ENCODE peak calls at places on chromosome 13, in seven cellular contexts. Z, C, Q, D, S, N and E are unnamed samples.

GRCh38 chr13:50969691-50970090 is 60.1 kb downstream of the RNASEH2B start:
- DNase-seq in Z (peak; percentile 77), C (no peak), Q (no peak), D (peak; percentile 7), S (no peak), N (no peak), E (no peak)

GRCh38 chr13:30844548-30845296 is 61.3 kb upstream of the MEDAG start:
- DNase-seq in Z (no peak), C (no peak), Q (no peak), D (no peak), S (no peak), N (no peak), E (no peak)

GRCh38 chr13:111957913-111958450 is 109.0 kb upstream of the SOX1 start:
- DNase-seq in Z (no peak), C (no peak), Q (no peak), D (no peak), S (no peak), N (no peak), E (no peak)

GRCh38 chr13:76620036-76620435 is 266.2 kb downstream of the KCTD12 start:
- DNase-seq in Z (no peak), C (no peak), Q (no peak), D (peak; percentile 47), S (no peak), N (no peak), E (no peak)

GRCh38 chr13:83810136-83810535 is 72.1 kb downstream of the SLITRK1 start:
- DNase-seq in Z (no peak), C (no peak), Q (no peak), D (no peak), S (no peak), N (no peak), E (no peak)

GRCh38 chr13:78131811-78132210 is 213.2 kb upstream of the EDNRB start:
- DNase-seq in Z (no peak), C (no peak), Q (no peak), D (no peak), S (no peak), N (no peak), E (no peak)

GRCh38 chr13:37995052-37995451 is 125.5 kb upstream of the TRPC4 start:
- DNase-seq in Z (peak; percentile 32), C (no peak), Q (no peak), D (peak; percentile 42), S (no peak), N (no peak), E (no peak)

GRCh38 chr13:35621989-35622388 is 145.5 kb upstream of the MAB21L1 start:
- DNase-seq in Z (no peak), C (no peak), Q (no peak), D (no peak), S (no peak), N (no peak), E (no peak)

GRCh38 chr13:39916330-39916729 is 260.9 kb downstream of the COG6 start:
- DNase-seq in Z (no peak), C (no peak), Q (no peak), D (peak; percentile 11), S (no peak), N (no peak), E (no peak)

GRCh38 chr13:52455677-52456041 is 381 bp downstream of the CKAP2 start:
- DNase-seq in Z (peak; percentile 94), C (peak; percentile 79), Q (peak; percentile 77), D (peak; percentile 37), S (peak; percentile 49), N (peak; percentile 84), E (no peak)

GRCh38 chr13:23867027-23867491 is 22.1 kb downstream of the MIPEP start:
- DNase-seq in Z (no peak), C (no peak), Q (no peak), D (peak; percentile 79), S (no peak), N (no peak), E (no peak)

GRCh38 chr13:20492036-20492435 is 33.6 kb downstream of the CRYL1 start:
- DNase-seq in Z (no peak), C (no peak), Q (no peak), D (no peak), S (no peak), N (no peak), E (no peak)

GRCh38 chr13:80048802-80049201 is 292.1 kb downstream of the SPRY2 start:
- DNase-seq in Z (peak; percentile 38), C (no peak), Q (peak; percentile 77), D (peak; percentile 99), S (peak; percentile 93), N (peak; percentile 60), E (peak; percentile 74)

GRCh38 chr13:66574606-66575005 is 655.5 kb downstream of the PCDH9 start:
- DNase-seq in Z (no peak), C (no peak), Q (peak; percentile 7), D (peak; percentile 87), S (no peak), N (no peak), E (no peak)

GRCh38 chr13:113337976-113338375 is 26.0 kb downstream of the GRTP1 start:
- DNase-seq in Z (no peak), C (no peak), Q (no peak), D (no peak), S (no peak), N (no peak), E (no peak)

GRCh38 chr13:77810891-77811290 is 107.7 kb downstream of the EDNRB start:
- DNase-seq in Z (no peak), C (no peak), Q (no peak), D (no peak), S (no peak), N (no peak), E (no peak)

GRCh38 chr13:19782049-19782726 is 557 bp downstream of the PSPC1 start:
- DNase-seq in Z (peak; percentile 52), C (peak; percentile 70), Q (peak; percentile 73), D (peak; percentile 36), S (peak; percentile 50), N (peak; percentile 68), E (no peak)

GRCh38 chr13:60795219-60795618 is 398.2 kb downstream of the TDRD3 start:
- DNase-seq in Z (no peak), C (no peak), Q (no peak), D (no peak), S (no peak), N (no peak), E (no peak)

GRCh38 chr13:20774746-20775145 is 985 bp upstream of the EEF1AKMT1 start:
- DNase-seq in Z (no peak), C (no peak), Q (no peak), D (no peak), S (no peak), N (no peak), E (no peak)

GRCh38 chr13:80339841-80340642 is 884 bp downstream of the SPRY2 start:
- DNase-seq in Z (peak; percentile 31), C (no peak), Q (peak; percentile 54), D (peak; percentile 23), S (peak; percentile 58), N (peak; percentile 61), E (no peak)

GRCh38 chr13:90427322-90428272 is 919.9 kb upstream of the MIR17HG start:
- DNase-seq in Z (peak; percentile 12), C (no peak), Q (no peak), D (no peak), S (no peak), N (no peak), E (no peak)

GRCh38 chr13:20387441-20387971 is 138.2 kb downstream of the CRYL1 start:
- DNase-seq in Z (no peak), C (no peak), Q (no peak), D (no peak), S (no peak), N (no peak), E (no peak)

GRCh38 chr13:97004096-97004876 is 10.0 kb upstream of the OXGR1 start:
- DNase-seq in Z (no peak), C (no peak), Q (no peak), D (peak; percentile 77), S (no peak), N (no peak), E (no peak)

GRCh38 chr13:24220086-24220703 is 59.7 kb downstream of the SPATA13 start:
- DNase-seq in Z (peak; percentile 93), C (peak; percentile 66), Q (peak; percentile 82), D (peak; percentile 82), S (peak; percentile 57), N (peak; percentile 83), E (peak; percentile 66)

GRCh38 chr13:28574617-28575142 is 79.8 kb upstream of the FLT1 start:
- DNase-seq in Z (no peak), C (no peak), Q (peak; percentile 45), D (peak; percentile 97), S (no peak), N (no peak), E (peak; percentile 25)

DNA sequence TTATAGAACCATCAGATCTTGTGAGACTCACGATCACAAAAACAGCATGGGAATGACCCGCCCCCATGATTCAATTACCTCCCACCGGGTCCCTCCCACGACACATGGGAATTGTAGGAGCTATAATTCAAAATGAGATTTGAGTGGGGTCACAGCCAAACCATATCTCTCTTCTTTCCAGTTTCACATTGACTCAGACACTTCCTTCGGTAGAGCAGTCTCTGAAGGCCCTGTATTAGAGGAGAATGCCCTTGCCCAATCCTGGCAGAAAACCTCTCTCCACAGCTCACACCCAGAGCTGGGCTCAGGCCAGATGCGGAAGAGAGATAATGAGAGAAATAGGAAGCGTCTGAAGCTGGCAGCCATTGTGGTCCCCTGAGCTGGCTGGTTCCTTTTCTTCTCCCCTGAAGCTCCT is 72.4 kb upstream of the CLDN10 start:
- DNase-seq in Z (no peak), C (no peak), Q (peak; percentile 76), D (no peak), S (peak; percentile 58), N (no peak), E (no peak)
- H3K4me3 ChIP-seq in Z (no peak overlapping the region), C (no peak overlapping the region), Q (no peak overlapping the region), D (no peak overlapping the region), S (no peak overlapping the region), N (no peak overlapping the region), E (no peak overlapping the region)

GRCh38 chr13:101917833-101918755 is 465.6 kb downstream of the ITGBL1 start:
- DNase-seq in Z (peak; percentile 67), C (no peak), Q (no peak), D (no peak), S (no peak), N (peak; percentile 18), E (no peak)
- H3K4me3 ChIP-seq in Z (peak overlapping the region; percentile 70), C (no peak overlapping the region), Q (no peak overlapping the region), D (no peak overlapping the region), S (no peak overlapping the region), N (no peak overlapping the region), E (no peak overlapping the region)

DNA sequence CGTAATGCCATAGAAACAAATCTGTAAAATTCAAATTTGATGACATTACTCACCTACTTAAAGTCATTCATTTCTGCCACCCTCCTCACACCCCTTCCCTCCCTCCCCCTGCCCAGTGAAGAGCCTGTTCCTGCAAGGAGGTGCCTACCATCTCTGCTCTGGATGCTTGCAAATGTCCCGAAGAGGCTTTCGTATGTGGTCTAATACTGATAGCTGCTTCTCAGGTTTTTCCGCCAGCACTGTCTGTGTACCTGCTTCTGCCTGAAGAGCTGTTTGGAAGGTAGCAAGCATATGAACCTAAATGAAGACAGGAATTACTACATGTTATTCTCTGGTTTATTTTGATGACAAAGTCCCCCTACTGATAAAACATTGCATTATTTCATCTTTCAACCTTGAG is 57.1 kb downstream of the GPALPP1 start:
- DNase-seq in Z (peak; percentile 5), C (no peak), Q (no peak), D (no peak), S (no peak), N (no peak), E (no peak)
- H3K4me3 ChIP-seq in Z (peak overlapping the region; percentile 60), C (no peak overlapping the region), Q (no peak overlapping the region), D (peak overlapping the region; percentile 52), S (peak overlapping the region; percentile 46), N (no peak overlapping the region), E (no peak overlapping the region)

DNA sequence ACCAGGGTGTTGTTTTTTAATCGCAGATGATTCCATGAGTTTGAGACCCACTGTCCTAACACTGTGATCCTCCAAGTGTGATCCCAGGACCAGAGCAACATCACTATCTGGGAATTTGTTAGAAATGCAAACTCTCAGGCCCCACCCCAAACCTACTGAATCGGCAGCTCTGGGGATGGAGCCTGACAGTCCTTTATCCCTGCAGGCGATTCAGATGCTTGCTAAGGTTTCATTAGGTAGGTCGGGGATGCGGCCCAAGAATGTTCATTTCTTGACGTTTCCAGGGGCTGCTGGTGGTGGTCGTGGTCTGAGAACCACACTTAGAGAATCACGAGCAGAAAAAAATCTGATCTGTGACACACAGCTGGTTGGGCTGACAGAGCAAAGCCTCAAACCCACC is 1.4 kb upstream of the FARP1 start:
- DNase-seq in Z (peak; percentile 56), C (no peak), Q (no peak), D (no peak), S (no peak), N (no peak), E (no peak)
- H3K4me3 ChIP-seq in Z (peak overlapping the region; percentile 77), C (no peak overlapping the region), Q (no peak overlapping the region), D (no peak overlapping the region), S (peak overlapping the region; percentile 73), N (no peak overlapping the region), E (no peak overlapping the region)